ENCODE peak calls at places on chromosomes 3 and 15, in six cellular contexts. One of them, this sample, is unnamed.

GRCh38 chr15:69974321-69974720 is 123.4 kb downstream of the TLE3 start:
- DNase-seq in fibroblast of mammary gland: no peak
- DNase-seq in A549: no peak
- DNase-seq in fibroblast of lung: no peak
- DNase-seq in astrocyte of the spinal cord: no peak
- DNase-seq in left lung: no peak
- DNase-seq in this sample: peak

GRCh38 chr3:63908081-63908736 is 4.0 kb downstream of the SCAANT1 start:
- DNase-seq in fibroblast of mammary gland: peak
- DNase-seq in A549: peak
- DNase-seq in fibroblast of lung: peak
- DNase-seq in astrocyte of the spinal cord: peak
- DNase-seq in left lung: no peak
- DNase-seq in this sample: no peak

GRCh38 chr15:26082833-26083174 is 219.7 kb upstream of the ATP10A start:
- DNase-seq in fibroblast of mammary gland: no peak
- DNase-seq in A549: no peak
- DNase-seq in fibroblast of lung: peak
- DNase-seq in astrocyte of the spinal cord: peak
- DNase-seq in left lung: no peak
- DNase-seq in this sample: peak

GRCh38 chr3:162932503-162932902 is 1435.9 kb downstream of the OTOL1 start:
- DNase-seq in fibroblast of mammary gland: no peak
- DNase-seq in A549: no peak
- DNase-seq in fibroblast of lung: no peak
- DNase-seq in astrocyte of the spinal cord: no peak
- DNase-seq in left lung: no peak
- DNase-seq in this sample: no peak

GRCh38 chr15:60830479-60830878 is 351.5 kb upstream of the ICE2 start:
- DNase-seq in fibroblast of mammary gland: peak
- DNase-seq in A549: no peak
- DNase-seq in fibroblast of lung: peak
- DNase-seq in astrocyte of the spinal cord: peak
- DNase-seq in left lung: no peak
- DNase-seq in this sample: no peak

GRCh38 chr3:125611908-125612307 is 16.6 kb upstream of the OSBPL11 start:
- DNase-seq in fibroblast of mammary gland: no peak
- DNase-seq in A549: no peak
- DNase-seq in fibroblast of lung: no peak
- DNase-seq in astrocyte of the spinal cord: no peak
- DNase-seq in left lung: no peak
- DNase-seq in this sample: no peak

GRCh38 chr15:51375966-51376640 is 34.6 kb downstream of the GLDN start:
- DNase-seq in fibroblast of mammary gland: peak
- DNase-seq in A549: no peak
- DNase-seq in fibroblast of lung: peak
- DNase-seq in astrocyte of the spinal cord: peak
- DNase-seq in left lung: no peak
- DNase-seq in this sample: no peak

GRCh38 chr3:161443921-161444457 is 52.6 kb upstream of the OTOL1 start:
- DNase-seq in fibroblast of mammary gland: no peak
- DNase-seq in A549: no peak
- DNase-seq in fibroblast of lung: no peak
- DNase-seq in astrocyte of the spinal cord: no peak
- DNase-seq in left lung: no peak
- DNase-seq in this sample: no peak

GRCh38 chr15:70647396-70647795 is 116.0 kb downstream of the UACA start:
- DNase-seq in fibroblast of mammary gland: no peak
- DNase-seq in A549: no peak
- DNase-seq in fibroblast of lung: no peak
- DNase-seq in astrocyte of the spinal cord: no peak
- DNase-seq in left lung: no peak
- DNase-seq in this sample: no peak

GRCh38 chr3:141952611-141953010 is 76.2 kb downstream of the ATP1B3 start:
- DNase-seq in fibroblast of mammary gland: no peak
- DNase-seq in A549: no peak
- DNase-seq in fibroblast of lung: no peak
- DNase-seq in astrocyte of the spinal cord: no peak
- DNase-seq in left lung: no peak
- DNase-seq in this sample: no peak

GRCh38 chr3:12752803-12753202 is 6.3 kb downstream of the TMEM40 start:
- DNase-seq in fibroblast of mammary gland: no peak
- DNase-seq in A549: peak
- DNase-seq in fibroblast of lung: no peak
- DNase-seq in astrocyte of the spinal cord: no peak
- DNase-seq in left lung: no peak
- DNase-seq in this sample: no peak

GRCh38 chr3:195546130-195546560 is 3.0 kb upstream of the PPP1R2 start:
- DNase-seq in fibroblast of mammary gland: peak
- DNase-seq in A549: peak
- DNase-seq in fibroblast of lung: peak
- DNase-seq in astrocyte of the spinal cord: peak
- DNase-seq in left lung: no peak
- DNase-seq in this sample: no peak

GRCh38 chr15:68888419-68888818 is 41.9 kb upstream of the SPESP1 start:
- DNase-seq in fibroblast of mammary gland: no peak
- DNase-seq in A549: no peak
- DNase-seq in fibroblast of lung: no peak
- DNase-seq in astrocyte of the spinal cord: no peak
- DNase-seq in left lung: no peak
- DNase-seq in this sample: no peak

GRCh38 chr3:61780455-61781239 is 219.3 kb downstream of the PTPRG start:
- DNase-seq in fibroblast of mammary gland: no peak
- DNase-seq in A549: no peak
- DNase-seq in fibroblast of lung: no peak
- DNase-seq in astrocyte of the spinal cord: no peak
- DNase-seq in left lung: no peak
- DNase-seq in this sample: no peak

GRCh38 chr3:102095383-102095782 is 246.1 kb downstream of the NFKBIZ start:
- DNase-seq in fibroblast of mammary gland: no peak
- DNase-seq in A549: no peak
- DNase-seq in fibroblast of lung: no peak
- DNase-seq in astrocyte of the spinal cord: no peak
- DNase-seq in left lung: no peak
- DNase-seq in this sample: no peak

GRCh38 chr15:40115670-40116093 is 7.0 kb upstream of the BMF start:
- DNase-seq in fibroblast of mammary gland: no peak
- DNase-seq in A549: no peak
- DNase-seq in fibroblast of lung: no peak
- DNase-seq in astrocyte of the spinal cord: no peak
- DNase-seq in left lung: peak
- DNase-seq in this sample: no peak

GRCh38 chr3:173109143-173109542 is 31.9 kb downstream of the SPATA16 start:
- DNase-seq in fibroblast of mammary gland: no peak
- DNase-seq in A549: no peak
- DNase-seq in fibroblast of lung: no peak
- DNase-seq in astrocyte of the spinal cord: peak
- DNase-seq in left lung: no peak
- DNase-seq in this sample: no peak

DNA sequence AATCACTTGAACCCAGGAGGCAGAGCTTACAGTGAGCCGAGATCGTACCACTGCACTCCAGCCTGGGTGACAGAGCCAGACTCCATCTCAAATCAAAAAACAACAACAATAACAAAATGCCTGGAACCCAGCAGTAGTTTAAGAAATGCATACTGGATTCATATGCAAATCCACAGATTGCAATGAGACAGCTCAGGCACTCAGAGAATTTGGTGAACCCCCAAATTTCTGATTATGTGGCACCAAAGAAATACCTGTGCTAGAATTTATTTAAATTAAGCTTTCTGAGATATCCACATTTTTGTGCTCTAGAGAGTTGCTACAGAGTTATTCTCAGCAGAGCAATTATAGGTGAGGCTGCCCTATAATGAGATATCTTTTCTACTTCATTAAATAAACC is 29.7 kb downstream of the SPATA16 start:
- DNase-seq in fibroblast of mammary gland: no peak
- DNase-seq in A549: no peak
- DNase-seq in fibroblast of lung: no peak
- DNase-seq in astrocyte of the spinal cord: no peak
- DNase-seq in left lung: no peak
- DNase-seq in this sample: no peak
- H3K4me3 ChIP-seq in fibroblast of mammary gland: no peak
- H3K4me3 ChIP-seq in A549: no peak
- H3K4me3 ChIP-seq in fibroblast of lung: no peak
- H3K4me3 ChIP-seq in astrocyte of the spinal cord: no peak
- H3K4me3 ChIP-seq in left lung: no peak
- H3K4me3 ChIP-seq in this sample: no peak

GRCh38 chr15:77031376-77032050 is 36.6 kb downstream of the PSTPIP1 start:
- DNase-seq in fibroblast of mammary gland: no peak
- DNase-seq in A549: no peak
- DNase-seq in fibroblast of lung: no peak
- DNase-seq in astrocyte of the spinal cord: peak
- DNase-seq in left lung: peak
- DNase-seq in this sample: peak
- H3K4me3 ChIP-seq in fibroblast of mammary gland: no peak
- H3K4me3 ChIP-seq in A549: no peak
- H3K4me3 ChIP-seq in fibroblast of lung: no peak
- H3K4me3 ChIP-seq in astrocyte of the spinal cord: no peak
- H3K4me3 ChIP-seq in left lung: no peak
- H3K4me3 ChIP-seq in this sample: no peak

GRCh38 chr3:127056281-127056680 is 73.4 kb downstream of the PLXNA1 start:
- DNase-seq in fibroblast of mammary gland: no peak
- DNase-seq in A549: no peak
- DNase-seq in fibroblast of lung: no peak
- DNase-seq in astrocyte of the spinal cord: no peak
- DNase-seq in left lung: peak
- DNase-seq in this sample: no peak
- H3K4me3 ChIP-seq in fibroblast of mammary gland: no peak
- H3K4me3 ChIP-seq in A549: no peak
- H3K4me3 ChIP-seq in fibroblast of lung: no peak
- H3K4me3 ChIP-seq in astrocyte of the spinal cord: no peak
- H3K4me3 ChIP-seq in left lung: no peak
- H3K4me3 ChIP-seq in this sample: no peak

DNA sequence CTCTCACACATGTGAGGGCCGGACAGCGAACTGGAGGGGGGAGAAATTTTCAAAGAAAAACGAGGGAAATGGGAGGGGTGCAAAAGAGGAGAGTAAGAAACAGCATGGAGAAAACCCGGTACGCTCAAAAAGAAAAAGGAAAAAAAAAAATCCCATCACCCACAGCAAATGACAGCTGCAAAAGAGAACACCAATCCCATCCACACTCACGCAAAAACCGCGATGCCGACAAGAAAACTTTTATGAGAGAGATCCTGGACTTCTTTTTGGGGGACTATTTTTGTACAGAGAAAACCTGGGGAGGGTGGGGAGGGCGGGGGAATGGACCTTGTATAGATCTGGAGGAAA is 1.5 kb downstream of the SOX2 start:
- DNase-seq in fibroblast of mammary gland: no peak
- DNase-seq in A549: no peak
- DNase-seq in fibroblast of lung: no peak
- DNase-seq in astrocyte of the spinal cord: peak
- DNase-seq in left lung: no peak
- DNase-seq in this sample: no peak
- H3K4me3 ChIP-seq in fibroblast of mammary gland: no peak
- H3K4me3 ChIP-seq in A549: peak
- H3K4me3 ChIP-seq in fibroblast of lung: no peak
- H3K4me3 ChIP-seq in astrocyte of the spinal cord: peak
- H3K4me3 ChIP-seq in left lung: no peak
- H3K4me3 ChIP-seq in this sample: no peak

DNA sequence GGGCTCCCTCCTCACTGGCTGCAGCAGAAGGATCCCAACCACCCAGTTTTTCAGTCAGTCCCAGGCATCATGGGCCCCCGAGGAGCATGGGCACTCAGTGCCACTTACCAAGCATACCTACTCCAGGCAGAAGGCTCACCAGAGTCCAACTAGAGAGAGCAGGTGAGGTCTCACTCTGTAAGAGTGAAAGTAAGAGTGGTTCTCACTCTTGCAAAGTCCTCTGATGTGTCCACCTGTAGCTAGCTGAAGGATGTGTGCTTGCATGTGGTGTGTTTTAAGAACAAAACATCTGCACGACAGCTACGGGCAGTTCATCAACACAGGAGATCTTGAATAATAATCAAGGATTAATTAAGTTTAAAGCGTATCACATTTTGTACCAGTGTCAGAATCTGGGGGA is 49.7 kb downstream of the CCK start:
- DNase-seq in fibroblast of mammary gland: no peak
- DNase-seq in A549: no peak
- DNase-seq in fibroblast of lung: no peak
- DNase-seq in astrocyte of the spinal cord: no peak
- DNase-seq in left lung: no peak
- DNase-seq in this sample: no peak
- H3K4me3 ChIP-seq in fibroblast of mammary gland: no peak
- H3K4me3 ChIP-seq in A549: no peak
- H3K4me3 ChIP-seq in fibroblast of lung: no peak
- H3K4me3 ChIP-seq in astrocyte of the spinal cord: no peak
- H3K4me3 ChIP-seq in left lung: no peak
- H3K4me3 ChIP-seq in this sample: no peak

GRCh38 chr3:154398084-154398967 is 31.7 kb downstream of the GPR149 start:
- DNase-seq in fibroblast of mammary gland: no peak
- DNase-seq in A549: no peak
- DNase-seq in fibroblast of lung: no peak
- DNase-seq in astrocyte of the spinal cord: no peak
- DNase-seq in left lung: no peak
- DNase-seq in this sample: no peak
- H3K4me3 ChIP-seq in fibroblast of mammary gland: no peak
- H3K4me3 ChIP-seq in A549: no peak
- H3K4me3 ChIP-seq in fibroblast of lung: no peak
- H3K4me3 ChIP-seq in astrocyte of the spinal cord: no peak
- H3K4me3 ChIP-seq in left lung: no peak
- H3K4me3 ChIP-seq in this sample: no peak

GRCh38 chr3:129428020-129428381 is 435 bp downstream of the EFCAB12 start:
- DNase-seq in fibroblast of mammary gland: no peak
- DNase-seq in A549: no peak
- DNase-seq in fibroblast of lung: peak
- DNase-seq in astrocyte of the spinal cord: no peak
- DNase-seq in left lung: no peak
- DNase-seq in this sample: no peak
- H3K4me3 ChIP-seq in fibroblast of mammary gland: peak
- H3K4me3 ChIP-seq in A549: peak
- H3K4me3 ChIP-seq in fibroblast of lung: peak
- H3K4me3 ChIP-seq in astrocyte of the spinal cord: peak
- H3K4me3 ChIP-seq in left lung: peak
- H3K4me3 ChIP-seq in this sample: peak

GRCh38 chr3:8504611-8504973 is 3.0 kb downstream of the LMCD1 start:
- DNase-seq in fibroblast of mammary gland: peak
- DNase-seq in A549: no peak
- DNase-seq in fibroblast of lung: no peak
- DNase-seq in astrocyte of the spinal cord: no peak
- DNase-seq in left lung: no peak
- DNase-seq in this sample: no peak
- H3K4me3 ChIP-seq in fibroblast of mammary gland: peak
- H3K4me3 ChIP-seq in A549: no peak
- H3K4me3 ChIP-seq in fibroblast of lung: no peak
- H3K4me3 ChIP-seq in astrocyte of the spinal cord: no peak
- H3K4me3 ChIP-seq in left lung: peak
- H3K4me3 ChIP-seq in this sample: no peak